ENCODE peak calls at places on chromosomes 2 and 18, in four cellular contexts. L is K562, N is GM12878, T is HL-60. S is an unnamed sample.
A peak's percentile ranks its signal among the peaks of the same experiment; 100 is the strongest.

GRCh38 chr18:46346896-46347630 is 242.9 kb downstream of the HAUS1 start:
- DNase-seq in L (no peak), T (no peak), N (no peak), S (no peak)

GRCh38 chr2:45169339-45170190 is 160.3 kb upstream of the SIX2 start:
- DNase-seq in N (no peak), T (peak; percentile 12), L (no peak), S (peak; percentile 32)

GRCh38 chr2:69050802-69051201 is 37.8 kb downstream of the ANTXR1 start:
- DNase-seq in L (no peak), N (no peak), T (no peak), S (no peak)

GRCh38 chr18:73940721-73941120 is 206.9 kb downstream of the FBXO15 start:
- DNase-seq in L (no peak), N (no peak), T (no peak), S (no peak)

GRCh38 chr2:121473502-121473901 is 57.2 kb upstream of the RNU4ATAC start:
- DNase-seq in L (no peak), N (no peak), T (no peak), S (no peak)

GRCh38 chr2:119383410-119384140 is 16.8 kb downstream of the DBI start:
- DNase-seq in N (no peak), T (no peak), L (no peak), S (no peak)

GRCh38 chr2:222318712-222319575 is 20.1 kb upstream of the PAX3 start:
- DNase-seq in T (peak; percentile 51), L (no peak), N (no peak), S (no peak)

GRCh38 chr18:77119101-77119850 is 13.3 kb downstream of the MBP start:
- DNase-seq in N (no peak), T (no peak), L (no peak), S (no peak)

GRCh38 chr18:29712785-29713184 is 1329.8 kb downstream of the DSC3 start:
- DNase-seq in T (no peak), L (no peak), N (no peak), S (no peak)

GRCh38 chr2:69945900-69946299 is 15.5 kb downstream of the ASPRV1 start:
- DNase-seq in T (no peak), N (no peak), L (no peak), S (no peak)

GRCh38 chr2:202752071-202752470 is 117.3 kb downstream of the FAM117B start:
- DNase-seq in T (no peak), L (no peak), N (no peak), S (no peak)

GRCh38 chr18:8450013-8450412 is 159.2 kb upstream of the RAB12 start:
- DNase-seq in N (no peak), T (no peak), L (peak; percentile 56), S (no peak)

GRCh38 chr2:183059561-183059960 is 19.0 kb upstream of the DUSP19 start:
- DNase-seq in N (no peak), T (no peak), L (peak; percentile 34), S (no peak)

GRCh38 chr18:48570313-48570712 is 31.5 kb downstream of the CTIF start:
- DNase-seq in T (no peak), L (no peak), N (no peak), S (no peak)

GRCh38 chr2:196718394-196718793 is 78.9 kb downstream of the CCDC150 start:
- DNase-seq in L (no peak), N (no peak), T (no peak), S (no peak)

GRCh38 chr2:109736177-109736827 is 57.8 kb upstream of the RGPD5 start:
- DNase-seq in L (no peak), T (peak; percentile 34), N (no peak), S (no peak)

GRCh38 chr2:23617167-23617787 is 232.3 kb downstream of the KLHL29 start:
- DNase-seq in T (no peak), L (no peak), N (no peak), S (no peak)

GRCh38 chr2:14148186-14148585 is 484.3 kb upstream of the LRATD1 start:
- DNase-seq in T (no peak), N (no peak), L (no peak), S (no peak)

GRCh38 chr18:5422626-5423025 is 121.2 kb downstream of the EPB41L3 start:
- DNase-seq in T (no peak), N (no peak), L (no peak), S (no peak)

GRCh38 chr2:211408485-211408884 is 852.1 kb downstream of the CPS1 start:
- DNase-seq in L (no peak), N (no peak), T (no peak), S (no peak)

GRCh38 chr2:39938035-39938835 is 159.2 kb upstream of the THUMPD2 start:
- DNase-seq in T (no peak), N (no peak), L (no peak), S (no peak)

DNA sequence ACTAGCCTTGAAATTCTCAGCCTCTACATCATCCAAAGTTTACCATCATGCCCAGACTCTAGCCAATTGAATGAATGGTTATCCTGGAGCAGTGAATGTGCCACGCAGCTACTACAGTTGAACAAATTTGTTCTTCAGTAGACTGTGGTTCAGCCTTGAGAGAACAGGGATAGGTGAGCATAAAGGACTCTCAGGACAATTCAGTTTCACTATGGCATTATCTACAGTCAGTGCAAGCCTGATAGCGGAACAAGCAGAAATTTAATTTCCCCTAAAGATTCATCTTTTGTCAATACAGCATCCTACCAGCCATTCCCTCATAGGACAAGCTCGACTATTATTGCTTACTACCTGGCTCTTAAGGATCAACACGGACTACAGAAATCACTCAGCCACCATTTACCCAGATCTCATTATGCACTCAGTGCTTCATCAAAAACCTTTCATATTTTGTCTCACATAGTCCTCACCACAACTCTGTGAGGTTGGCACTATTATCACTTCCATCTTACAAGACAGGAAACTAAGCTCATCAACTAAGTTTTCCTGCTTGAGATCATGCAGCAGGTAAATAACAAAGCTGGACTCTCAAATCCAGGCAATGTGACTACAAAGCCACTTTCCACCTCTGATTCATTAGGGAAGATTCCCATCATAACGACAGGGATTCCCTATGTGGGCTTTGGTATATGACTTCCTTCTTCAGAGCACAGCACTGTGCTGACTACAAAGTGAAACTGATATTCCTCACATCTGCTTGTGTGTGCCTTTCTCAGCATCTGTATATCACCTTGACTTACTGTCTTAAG is 181.5 kb upstream of the ACVR2A start:
- DNase-seq in N (peak; percentile 64), T (no peak), L (no peak), S (no peak)
- TF ChIP-seq SPI1 in N (no peak), T (no peak), L (no peak), S (no peak)

GRCh38 chr2:70984228-70984575 is 5.8 kb downstream of the ANKRD53 start:
- DNase-seq in N (no peak), L (no peak), T (no peak), S (no peak)

GRCh38 chr2:70985283-70985688 is 6.9 kb downstream of the ANKRD53 start:
- DNase-seq in T (no peak), N (no peak), L (no peak), S (no peak)

GRCh38 chr2:70983506-70984227 is 5.2 kb downstream of the ANKRD53 start:
- DNase-seq in N (no peak), L (no peak), T (no peak), S (no peak)

GRCh38 chr2:70985956-70986355 is 7.5 kb downstream of the ANKRD53 start:
- DNase-seq in T (no peak), N (no peak), L (no peak), S (no peak)

GRCh38 chr2:70984576-70985282 is 6.3 kb downstream of the ANKRD53 start:
- DNase-seq in T (peak; percentile 74), L (peak; percentile 71), N (no peak), S (peak; percentile 90)
- TF ChIP-seq SPI1 in T (no peak), L (no peak), N (no peak), S (no peak)

GRCh38 chr18:9535430-9535972 is 60.2 kb downstream of the RALBP1 start:
- DNase-seq in N (no peak), L (no peak), T (no peak), S (no peak)

GRCh38 chr18:9526458-9526857 is 51.1 kb downstream of the RALBP1 start:
- DNase-seq in L (no peak), T (no peak), N (no peak), S (no peak)

GRCh38 chr18:9531791-9532410 is 56.6 kb downstream of the RALBP1 start:
- DNase-seq in N (no peak), L (no peak), T (no peak), S (no peak)

GRCh38 chr18:9534844-9535243 is 59.5 kb downstream of the RALBP1 start:
- DNase-seq in T (no peak), L (no peak), N (no peak), S (no peak)

DNA sequence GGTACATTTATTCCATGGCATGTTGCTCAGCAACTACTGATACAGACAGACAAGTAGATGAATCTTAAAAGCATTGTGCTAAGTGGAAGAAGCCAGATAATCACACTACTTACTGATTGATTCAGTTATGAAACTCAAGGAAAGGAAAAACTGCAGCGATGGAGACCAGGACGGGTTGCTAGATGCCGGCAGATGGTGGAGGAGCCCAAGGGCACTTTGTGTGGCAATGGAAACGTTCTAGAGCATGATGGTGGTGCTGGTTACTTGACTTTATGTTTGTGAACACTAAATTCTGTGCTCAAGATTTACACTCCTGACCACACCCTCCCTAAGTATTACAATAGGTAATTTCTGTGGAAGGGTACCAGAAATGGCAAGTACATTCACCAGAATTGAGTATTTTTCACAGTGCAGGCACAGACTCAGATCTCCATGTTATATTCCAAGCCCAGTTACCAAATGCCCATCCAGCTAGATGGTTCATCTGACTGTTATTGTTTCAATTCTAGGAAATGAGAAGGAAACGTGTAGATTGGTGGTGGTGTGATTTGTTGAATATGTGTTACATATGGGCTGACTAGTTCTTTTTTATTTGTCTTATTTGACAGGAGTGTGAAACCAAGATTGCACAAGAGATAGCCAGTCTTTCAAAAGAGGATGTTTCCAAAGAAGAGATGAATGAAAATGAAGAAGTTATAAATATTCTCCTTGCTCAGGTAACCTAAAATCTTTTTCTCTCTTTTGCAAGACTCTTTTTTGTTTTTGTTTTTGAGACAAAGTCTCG is 55.1 kb downstream of the RALBP1 start:
- DNase-seq in T (peak; percentile 75), N (no peak), L (no peak), S (no peak)
- TF ChIP-seq SPI1 in T (no peak), N (no peak), L (no peak), S (no peak)

GRCh38 chr2:95062716-95063400 is 37.4 kb downstream of the MAL start:
- DNase-seq in L (no peak), T (no peak), N (peak; percentile 84), S (no peak)
- TF ChIP-seq SPI1 in L (no peak), T (no peak), N (peak; percentile 83), S (peak; percentile 74)

GRCh38 chr18:58527116-58528010 is 101.5 kb downstream of the ALPK2 start:
- DNase-seq in L (no peak), N (no peak), T (no peak), S (no peak)

GRCh38 chr18:58532298-58532697 is 96.6 kb downstream of the ALPK2 start:
- DNase-seq in L (no peak), T (no peak), N (no peak), S (no peak)

GRCh38 chr18:58528011-58528367 is 100.9 kb downstream of the ALPK2 start:
- DNase-seq in N (no peak), L (no peak), T (no peak), S (no peak)

GRCh38 chr18:58530801-58531200 is 98.1 kb downstream of the ALPK2 start:
- DNase-seq in T (no peak), N (no peak), L (no peak), S (no peak)

DNA sequence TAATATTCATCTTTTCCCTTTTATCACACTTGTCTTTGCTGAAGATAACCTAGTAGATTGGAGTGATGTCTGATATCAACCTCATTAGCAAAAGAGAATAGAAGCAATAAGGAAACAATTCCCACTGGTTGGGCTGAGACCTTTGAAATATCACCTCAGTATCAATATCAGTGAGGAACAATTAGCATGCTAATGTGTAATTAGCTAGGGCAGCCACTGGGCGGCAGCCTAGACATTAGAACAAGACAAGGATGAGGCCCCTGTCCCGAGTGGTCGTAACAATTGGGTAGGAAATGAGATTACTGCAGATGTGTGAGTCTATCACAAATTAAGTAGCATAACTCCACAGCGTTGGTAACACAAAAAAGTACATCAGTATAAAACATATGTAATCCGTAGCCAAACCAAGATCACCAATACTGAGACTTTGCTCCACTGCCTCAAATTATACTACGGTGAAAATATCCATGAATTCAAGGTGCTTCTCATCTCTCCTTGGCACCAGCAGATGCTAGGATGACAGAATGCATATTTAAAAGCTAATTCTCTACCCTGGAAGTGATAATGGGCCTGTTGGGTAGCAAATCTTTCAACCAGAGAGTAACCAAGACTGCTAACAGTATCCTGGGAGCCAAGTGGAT is 99.1 kb downstream of the ALPK2 start:
- DNase-seq in N (no peak), T (peak; percentile 52), L (peak; percentile 50), S (no peak)
- TF ChIP-seq SPI1 in N (no peak), T (no peak), L (no peak), S (no peak)

S was measured in GM12891.